ENCODE peak calls at places on chromosomes 12 and 14, in six cellular contexts. Q is right lobe of liver, O is ELR, F is T-helper 2 cell, K is adrenal gland, A is neural crest cell. C is an unnamed sample.

GRCh38 chr12:123388218-123388947 is 4.5 kb downstream of the KMT5A start:
- DNase-seq in K (peak), F (peak), A (peak), O (peak), Q (peak), C (peak)

GRCh38 chr14:62006116-62006737 is 244.0 kb downstream of the SNAPC1 start:
- DNase-seq in Q (no peak), O (no peak), A (no peak), K (no peak), F (no peak), C (no peak)

GRCh38 chr12:94286580-94287244 is 138.3 kb downstream of the PLXNC1 start:
- DNase-seq in A (no peak), O (no peak), K (no peak), Q (no peak), F (no peak), C (no peak)

GRCh38 chr14:91029451-91030217 is 30.8 kb downstream of the RPS6KA5 start:
- DNase-seq in K (no peak), O (no peak), F (no peak), A (no peak), Q (no peak), C (no peak)

GRCh38 chr12:67539946-67540345 is 108.6 kb upstream of the DYRK2 start:
- DNase-seq in F (no peak), O (peak), K (no peak), A (no peak), Q (no peak), C (no peak)

GRCh38 chr14:71659165-71659564 is 273.1 kb upstream of the RGS6 start:
- DNase-seq in O (peak), Q (no peak), K (no peak), A (no peak), F (peak), C (no peak)

GRCh38 chr12:114812858-114813761 is 129.1 kb upstream of the TBX3 start:
- DNase-seq in F (no peak), K (no peak), O (no peak), Q (no peak), A (no peak), C (no peak)

GRCh38 chr14:60532442-60532841 is 23.5 kb downstream of the SIX6 start:
- DNase-seq in A (no peak), K (no peak), F (no peak), O (peak), Q (no peak), C (no peak)

GRCh38 chr12:71269199-71269598 is 111.4 kb upstream of the TSPAN8 start:
- DNase-seq in K (no peak), A (no peak), O (no peak), F (no peak), Q (no peak), C (no peak)

GRCh38 chr12:112906712-112907414 is at the start of gene OAS1:
- DNase-seq in Q (no peak), A (no peak), O (peak), F (peak), K (peak), C (peak)

GRCh38 chr12:123896786-123897185 is 75.8 kb downstream of the CCDC92 start:
- DNase-seq in K (no peak), O (no peak), A (no peak), F (no peak), Q (no peak), C (no peak)

GRCh38 chr14:100673085-100673806 is 53.4 kb upstream of the DLK1 start:
- DNase-seq in Q (peak), F (peak), O (no peak), K (no peak), A (no peak), C (no peak)

GRCh38 chr12:524167-524951 is 64.6 kb downstream of the B4GALNT3 start:
- DNase-seq in O (no peak), A (no peak), Q (no peak), K (peak), F (peak), C (no peak)